ENCODE peak calls at places on chromosome 4, in eight cellular contexts. O is GM23338, Z is SK-N-SH, D is MM.1S, Y is GM23248, S is Karpas-422, C is HCT116, F is OCI-LY7. T is an unnamed sample. For H3K9me2, the result is how much of the 10 kb centered on the place peaks cover.

GRCh38 chr4:174437324-174437723 is 85.0 kb downstream of the HPGD start:
- DNase-seq in O (no peak), Z (no peak), D (no peak), Y (peak), S (no peak), C (no peak), F (no peak), T (no peak)

GRCh38 chr4:179307297-179308136 is 1865.3 kb upstream of the AGA start:
- DNase-seq in O (peak), Z (peak), D (peak), Y (peak), S (peak), C (peak), F (peak), T (peak)

GRCh38 chr4:63169836-63170235 is 1239.4 kb downstream of the TECRL start:
- DNase-seq in O (no peak), Z (no peak), D (no peak), Y (no peak), S (no peak), C (no peak), F (no peak), T (no peak)

GRCh38 chr4:99998062-99998880 is 48.2 kb upstream of the H2AZ1 start:
- DNase-seq in O (peak), Z (peak), D (peak), Y (peak), S (peak), C (peak), F (peak), T (peak)

GRCh38 chr4:82652062-82652461 is 90.3 kb upstream of the TMEM150C start:
- DNase-seq in O (no peak), Z (no peak), D (no peak), Y (peak), S (no peak), C (no peak), F (no peak), T (no peak)

GRCh38 chr4:26803462-26803861 is 57.2 kb upstream of the STIM2 start:
- DNase-seq in O (peak), Z (peak), D (no peak), Y (peak), S (no peak), C (no peak), F (no peak), T (no peak)

GRCh38 chr4:19945979-19946380 is 305.7 kb upstream of the SLIT2 start:
- DNase-seq in O (no peak), Z (no peak), D (no peak), Y (peak), S (no peak), C (peak), F (no peak), T (peak)

GRCh38 chr4:71188197-71188625 is 150.6 kb upstream of the SLC4A4 start:
- DNase-seq in O (peak), Z (no peak), D (no peak), Y (peak), S (no peak), C (no peak), F (no peak), T (no peak)

GRCh38 chr4:151784676-151785075 is 23.9 kb upstream of the GATB start:
- DNase-seq in O (no peak), Z (no peak), D (no peak), Y (no peak), S (no peak), C (no peak), F (no peak), T (no peak)
- H3K9me2 ChIP-seq in O (under half), Z (under half), D (under half), Y (under half), S (under half), C (under half), F (under half), T (under half)

GRCh38 chr4:93777081-93777460 is 51.5 kb upstream of the ATOH1 start:
- DNase-seq in O (no peak), Z (no peak), D (no peak), Y (no peak), S (no peak), C (no peak), F (no peak), T (no peak)

GRCh38 chr4:93775551-93775950 is 53.0 kb upstream of the ATOH1 start:
- DNase-seq in O (no peak), Z (no peak), D (no peak), Y (no peak), S (no peak), C (no peak), F (no peak), T (no peak)

GRCh38 chr4:93779228-93779627 is 49.3 kb upstream of the ATOH1 start:
- DNase-seq in O (peak), Z (no peak), D (no peak), Y (no peak), S (no peak), C (no peak), F (no peak), T (no peak)

GRCh38 chr4:93780080-93780479 is 48.5 kb upstream of the ATOH1 start:
- DNase-seq in O (peak), Z (no peak), D (no peak), Y (no peak), S (no peak), C (no peak), F (no peak), T (no peak)

GRCh38 chr4:93776386-93777080 is 52.0 kb upstream of the ATOH1 start:
- DNase-seq in O (no peak), Z (no peak), D (no peak), Y (peak), S (no peak), C (no peak), F (no peak), T (no peak)
- H3K4me3 ChIP-seq in O (no peak), Z (no peak), D (no peak), Y (no peak), S (no peak), C (no peak), F (no peak), T (no peak)

GRCh38 chr4:21385706-21386105 is 562.9 kb downstream of the KCNIP4 start:
- DNase-seq in O (no peak), Z (no peak), D (no peak), Y (no peak), S (no peak), C (no peak), F (no peak), T (no peak)
- H3K9me2 ChIP-seq in O (under half), Z (under half), D (under half), Y (under half), S (under half), C (under half), F (under half), T (under half)

DNA sequence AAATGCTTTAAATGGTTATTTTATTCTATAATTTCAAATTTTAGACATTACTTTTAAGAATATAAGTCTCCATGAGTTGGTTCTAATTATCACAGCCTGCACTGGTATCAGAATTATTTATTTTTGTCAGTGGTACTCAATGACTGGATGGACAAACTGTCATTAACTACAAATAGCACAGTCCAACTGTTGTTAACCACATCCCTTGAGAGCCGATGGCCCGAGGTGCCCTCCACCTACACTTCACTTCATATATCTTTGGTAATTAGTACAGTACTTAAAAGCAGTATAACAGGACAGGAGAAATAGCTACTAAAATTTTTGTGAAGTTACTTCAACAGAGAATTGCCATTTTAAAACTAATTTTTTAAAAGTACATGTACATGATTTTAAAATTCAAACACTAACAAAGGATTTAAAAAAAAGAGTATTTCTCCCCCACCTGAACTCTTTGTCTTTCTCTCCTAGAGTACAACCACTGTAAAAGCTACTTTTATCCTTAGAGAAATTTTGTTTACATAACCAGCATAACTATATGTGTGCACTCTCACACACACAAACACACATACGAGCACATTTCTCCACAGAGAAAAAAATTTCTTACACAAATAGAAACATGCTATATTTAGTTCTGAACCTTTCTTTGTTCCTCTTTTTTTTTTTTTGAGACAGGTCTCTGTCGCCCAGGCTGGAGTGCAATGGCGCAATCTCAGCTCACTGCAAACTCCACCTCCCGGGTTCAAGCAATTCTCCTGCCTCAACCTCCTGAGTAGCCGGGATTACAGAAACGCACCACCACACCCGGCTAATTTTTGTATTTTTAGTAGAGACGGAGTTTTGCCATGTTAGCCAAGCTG is 6.5 kb downstream of the TIFA start:
- DNase-seq in O (no peak), Z (no peak), D (peak), Y (no peak), S (peak), C (no peak), F (peak), T (no peak)
- H3K4me3 ChIP-seq in O (no peak), Z (no peak), D (peak), Y (no peak), S (peak), C (no peak), F (peak), T (no peak)

GRCh38 chr4:181645489-181645888 is 597.7 kb upstream of the TENM3 start:
- DNase-seq in O (no peak), Z (no peak), D (no peak), Y (no peak), S (no peak), C (no peak), F (no peak), T (no peak)

GRCh38 chr4:181643466-181643865 is 599.7 kb upstream of the TENM3 start:
- DNase-seq in O (no peak), Z (no peak), D (no peak), Y (no peak), S (no peak), C (no peak), F (no peak), T (no peak)

GRCh38 chr4:181650033-181650825 is 593.0 kb upstream of the TENM3 start:
- DNase-seq in O (no peak), Z (no peak), D (no peak), Y (peak), S (no peak), C (no peak), F (no peak), T (no peak)

GRCh38 chr4:181647396-181648107 is 595.6 kb upstream of the TENM3 start:
- DNase-seq in O (peak), Z (no peak), D (no peak), Y (peak), S (no peak), C (no peak), F (no peak), T (no peak)

DNA sequence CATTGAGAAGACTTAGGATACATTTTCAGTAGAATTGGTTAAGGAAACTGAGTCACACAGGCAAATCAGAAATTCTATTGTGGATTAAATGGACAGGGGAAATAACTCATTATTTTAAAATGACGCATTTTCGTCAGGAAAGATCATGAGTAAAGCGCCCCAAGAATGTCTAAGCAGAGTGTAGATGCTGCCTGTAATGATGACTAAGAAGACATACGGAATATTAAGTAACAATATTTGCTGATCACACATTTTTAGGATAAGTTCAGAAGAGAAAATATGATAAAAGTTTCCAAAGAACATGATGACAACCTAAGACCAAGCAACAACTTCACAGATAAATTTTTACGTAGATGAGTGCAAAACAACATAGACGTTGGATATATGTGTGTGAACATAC is 596.3 kb upstream of the TENM3 start:
- DNase-seq in O (no peak), Z (no peak), D (no peak), Y (peak), S (no peak), C (no peak), F (no peak), T (no peak)
- H3K9me2 ChIP-seq in O (under half), Z (under half), D (under half), Y (under half), S (under half), C (under half), F (under half), T (under half)

GRCh38 chr4:165330071-165330470 is 2.6 kb downstream of the MSMO1 start:
- DNase-seq in O (no peak), Z (no peak), D (no peak), Y (no peak), S (no peak), C (no peak), F (no peak), T (no peak)

GRCh38 chr4:165330666-165331065 is 3.2 kb downstream of the MSMO1 start:
- DNase-seq in O (no peak), Z (no peak), D (no peak), Y (no peak), S (no peak), C (no peak), F (no peak), T (no peak)

GRCh38 chr4:165331316-165331715 is 3.8 kb downstream of the MSMO1 start:
- DNase-seq in O (peak), Z (no peak), D (no peak), Y (peak), S (no peak), C (no peak), F (peak), T (no peak)

GRCh38 chr4:165331823-165332222 is 4.4 kb downstream of the MSMO1 start:
- DNase-seq in O (peak), Z (no peak), D (no peak), Y (no peak), S (no peak), C (no peak), F (no peak), T (no peak)

DNA sequence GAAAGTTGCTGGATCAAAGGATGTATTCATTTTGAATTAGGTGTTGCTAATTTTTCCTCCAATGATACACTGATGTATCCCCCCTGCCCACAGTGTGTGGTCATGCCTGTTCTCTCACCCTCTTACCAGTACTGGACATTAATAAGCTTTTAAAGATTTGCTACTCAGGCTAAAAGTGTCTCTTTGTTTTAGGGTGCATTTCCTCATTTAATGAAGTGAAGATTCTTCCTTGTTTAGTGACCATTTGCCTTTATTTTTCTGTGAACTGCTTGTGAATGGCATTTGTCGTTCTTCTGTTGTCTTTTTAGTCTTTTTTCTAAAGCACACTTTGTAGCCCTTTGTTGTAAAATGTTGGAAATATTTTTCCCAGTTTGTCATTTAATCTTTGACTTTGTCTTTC is 5.0 kb downstream of the MSMO1 start:
- DNase-seq in O (no peak), Z (no peak), D (no peak), Y (no peak), S (no peak), C (no peak), F (no peak), T (no peak)
- H3K4me3 ChIP-seq in O (peak), Z (no peak), D (no peak), Y (no peak), S (peak), C (no peak), F (peak), T (peak)

DNA sequence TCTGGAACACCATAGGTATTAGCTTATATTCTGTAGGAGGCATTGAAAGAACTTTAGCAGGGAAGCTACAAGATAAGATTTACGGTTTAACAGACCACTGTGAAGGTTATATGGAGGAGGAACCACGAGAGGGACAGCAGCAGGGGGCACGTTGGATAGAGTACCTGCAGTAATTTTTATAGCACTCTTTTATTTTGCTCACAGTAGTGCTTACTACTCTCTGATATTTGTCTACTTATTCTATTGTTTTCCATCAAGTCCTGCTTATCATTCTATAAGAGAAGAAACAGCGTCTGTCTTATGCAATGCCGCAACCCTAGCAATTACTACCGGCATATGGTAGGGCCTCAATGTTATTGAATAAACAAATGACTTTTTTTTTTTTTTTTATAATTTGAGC is 122.5 kb downstream of the PCDH7 start:
- DNase-seq in O (no peak), Z (no peak), D (no peak), Y (no peak), S (no peak), C (no peak), F (no peak), T (no peak)
- H3K9me2 ChIP-seq in O (under half), Z (under half), D (under half), Y (under half), S (under half), C (under half), F (under half), T (under half)

GRCh38 chr4:51859476-51860032 is 16.6 kb downstream of the DCUN1D4 start:
- DNase-seq in O (no peak), Z (no peak), D (no peak), Y (no peak), S (no peak), C (no peak), F (no peak), T (no peak)

GRCh38 chr4:51862781-51863180 is 19.8 kb downstream of the DCUN1D4 start:
- DNase-seq in O (no peak), Z (no peak), D (no peak), Y (no peak), S (no peak), C (no peak), F (no peak), T (no peak)

GRCh38 chr4:51865717-51866116 is 22.8 kb downstream of the DCUN1D4 start:
- DNase-seq in O (no peak), Z (no peak), D (no peak), Y (no peak), S (no peak), C (no peak), F (no peak), T (no peak)

GRCh38 chr4:51858605-51859211 is 15.8 kb downstream of the DCUN1D4 start:
- DNase-seq in O (no peak), Z (no peak), D (no peak), Y (no peak), S (no peak), C (no peak), F (no peak), T (no peak)

GRCh38 chr4:51862199-51862598 is 19.2 kb downstream of the DCUN1D4 start:
- DNase-seq in O (no peak), Z (no peak), D (no peak), Y (no peak), S (no peak), C (no peak), F (no peak), T (no peak)
- H3K4me3 ChIP-seq in O (no peak), Z (no peak), D (no peak), Y (no peak), S (no peak), C (no peak), F (no peak), T (no peak)

GRCh38 chr4:5656415-5656814 is 51.9 kb downstream of the EVC2 start:
- DNase-seq in O (no peak), Z (no peak), D (no peak), Y (no peak), S (no peak), C (no peak), F (no peak), T (peak)

GRCh38 chr4:5660185-5660584 is 48.2 kb downstream of the EVC2 start:
- DNase-seq in O (no peak), Z (no peak), D (no peak), Y (peak), S (no peak), C (no peak), F (no peak), T (no peak)

GRCh38 chr4:5661237-5661636 is 47.1 kb downstream of the EVC2 start:
- DNase-seq in O (no peak), Z (no peak), D (no peak), Y (no peak), S (no peak), C (no peak), F (no peak), T (no peak)

GRCh38 chr4:5662555-5662954 is 45.8 kb downstream of the EVC2 start:
- DNase-seq in O (no peak), Z (no peak), D (no peak), Y (no peak), S (no peak), C (no peak), F (no peak), T (no peak)

DNA sequence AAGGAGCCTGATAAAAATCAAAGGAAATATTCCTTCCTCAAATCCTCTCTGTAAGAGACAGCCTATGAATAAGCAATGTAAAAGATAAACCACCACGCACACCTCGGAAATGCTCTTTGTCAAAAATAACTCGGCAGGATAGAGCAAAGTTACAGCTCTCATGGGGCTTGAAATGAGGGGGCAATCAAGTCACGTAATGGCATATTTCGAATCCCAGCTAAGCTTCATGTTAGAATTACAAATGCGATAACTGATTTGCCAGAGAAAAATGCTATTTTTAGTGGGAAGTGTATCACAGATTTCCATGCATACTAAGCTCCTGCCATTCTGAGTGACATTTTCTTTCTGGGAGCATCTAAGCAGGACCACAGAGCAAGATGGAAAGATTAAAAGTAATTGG is 49.4 kb downstream of the EVC2 start:
- DNase-seq in O (no peak), Z (no peak), D (no peak), Y (no peak), S (no peak), C (no peak), F (no peak), T (no peak)
- H3K9me2 ChIP-seq in O (under half), Z (under half), D (under half), Y (under half), S (under half), C (under half), F (under half), T (under half)